ENCODE peak calls at places on chromosomes 12 and 14, in five cellular contexts. X, W, V, B and Q are unnamed samples.

GRCh38 chr12:77232045-77232444 is 166.7 kb upstream of the E2F7 start:
- DNase-seq in X (no peak), W (no peak), V (no peak), B (no peak), Q (no peak)

GRCh38 chr12:4434721-4435425 is 10.7 kb downstream of the FGF6 start:
- DNase-seq in X (no peak), W (no peak), V (no peak), B (peak), Q (no peak)

GRCh38 chr12:11797317-11797913 is 147.9 kb downstream of the ETV6 start:
- DNase-seq in X (peak), W (no peak), V (no peak), B (peak), Q (no peak)

GRCh38 chr14:55762595-55763232 is 182.7 kb downstream of the KTN1 start:
- DNase-seq in X (no peak), W (no peak), V (no peak), B (no peak), Q (no peak)

GRCh38 chr14:54147285-54147684 is 190.7 kb upstream of the BMP4 start:
- DNase-seq in X (peak), W (no peak), V (no peak), B (no peak), Q (no peak)

GRCh38 chr12:188910-189621 is 24.9 kb downstream of the SLC6A12 start:
- DNase-seq in X (peak), W (no peak), V (peak), B (no peak), Q (no peak)

GRCh38 chr12:124862768-124863408 is 776 bp downstream of the SCARB1 start:
- DNase-seq in X (peak), W (no peak), V (peak), B (no peak), Q (no peak)

GRCh38 chr12:132423251-132424117 is 66.5 kb upstream of the FBRSL1 start:
- DNase-seq in X (no peak), W (no peak), V (no peak), B (no peak), Q (no peak)

GRCh38 chr14:63730659-63731058 is 2.8 kb upstream of the SGPP1 start:
- DNase-seq in X (no peak), W (no peak), V (peak), B (no peak), Q (no peak)

GRCh38 chr12:31201382-31201781 is 124.6 kb downstream of the SINHCAF start:
- DNase-seq in X (no peak), W (no peak), V (no peak), B (peak), Q (no peak)

GRCh38 chr14:93081875-93082570 is 33.7 kb downstream of the ITPK1 start:
- DNase-seq in X (no peak), W (no peak), V (no peak), B (no peak), Q (peak)

GRCh38 chr14:90281261-90281660 is 24.9 kb downstream of the PSMC1 start:
- DNase-seq in X (peak), W (no peak), V (no peak), B (no peak), Q (no peak)

GRCh38 chr12:115867854-115868253 is 409.6 kb downstream of the MED13L start:
- DNase-seq in X (no peak), W (no peak), V (no peak), B (no peak), Q (no peak)

GRCh38 chr14:93708311-93708734 is 80.0 kb downstream of the PRIMA1 start:
- DNase-seq in X (no peak), W (no peak), V (no peak), B (no peak), Q (no peak)

GRCh38 chr14:89755816-89756215 is 198.7 kb downstream of the EFCAB11 start:
- DNase-seq in X (no peak), W (no peak), V (no peak), B (no peak), Q (no peak)

GRCh38 chr12:79871621-79872020 is 63.3 kb downstream of the PPP1R12A start:
- DNase-seq in X (no peak), W (no peak), V (no peak), B (no peak), Q (no peak)

GRCh38 chr14:74062809-74063150 is 21.5 kb downstream of the ALDH6A1 start:
- DNase-seq in X (no peak), W (no peak), V (no peak), B (no peak), Q (no peak)

GRCh38 chr12:65756956-65757511 is 67.2 kb upstream of the HMGA2 start:
- DNase-seq in X (no peak), W (no peak), V (no peak), B (no peak), Q (no peak)

GRCh38 chr14:77041837-77042557 is 13.5 kb upstream of the IRF2BPL start:
- DNase-seq in X (peak), W (no peak), V (no peak), B (no peak), Q (no peak)

GRCh38 chr14:103858063-103858820 is 10.9 kb upstream of the PPP1R13B start:
- DNase-seq in X (no peak), W (no peak), V (no peak), B (no peak), Q (no peak)

GRCh38 chr14:83463500-83464098 is 1929.9 kb upstream of the SEL1L start:
- DNase-seq in X (peak), W (no peak), V (peak), B (peak), Q (no peak)

GRCh38 chr14:24274101-24274543 is 2.7 kb upstream of the RABGGTA start:
- DNase-seq in X (no peak), W (no peak), V (no peak), B (no peak), Q (no peak)

GRCh38 chr12:89815225-89815624 is 106.6 kb upstream of the ATP2B1 start:
- DNase-seq in X (no peak), W (no peak), V (no peak), B (no peak), Q (no peak)